ENCODE peak calls at places on chromosomes 4 and X, in five cellular contexts. P, I, B, Q and V are unnamed samples.

GRCh38 chrX:7261672-7262332 is 113.8 kb upstream of the PUDP start:
- DNase-seq in I (no peak), P (no peak), Q (no peak), B (no peak), V (no peak)

GRCh38 chr4:80202784-80203553 is 5.7 kb downstream of the PRDM8 start:
- DNase-seq in P (peak; percentile 77), I (no peak), Q (no peak), B (peak; percentile 62), V (peak; percentile 90)

GRCh38 chrX:73913580-73913979 is 350.6 kb downstream of the CHIC1 start:
- DNase-seq in P (no peak), Q (no peak), I (no peak), B (no peak), V (no peak)

GRCh38 chr4:39514888-39515401 is 12.3 kb downstream of the UGDH start:
- DNase-seq in P (peak; percentile 66), B (no peak), Q (peak; percentile 90), I (no peak), V (no peak)

GRCh38 chrX:30689116-30689515 is 35.9 kb downstream of the GK start:
- DNase-seq in B (no peak), Q (no peak), I (no peak), P (no peak), V (no peak)

GRCh38 chr4:151431728-151432127 is 22.8 kb downstream of the FHIP1A start:
- DNase-seq in B (no peak), P (no peak), Q (no peak), I (no peak), V (no peak)

GRCh38 chrX:81202413-81202794 is 502 bp downstream of the SH3BGRL start:
- DNase-seq in I (no peak), Q (peak; percentile 16), P (no peak), B (no peak), V (no peak)

GRCh38 chr4:30847157-30847556 is 127.0 kb downstream of the PCDH7 start:
- DNase-seq in P (no peak), B (no peak), I (no peak), Q (no peak), V (no peak)

GRCh38 chr4:6230502-6230785 is 30.1 kb upstream of the JAKMIP1 start:
- DNase-seq in P (no peak), B (no peak), I (no peak), Q (no peak), V (no peak)

GRCh38 chrX:153768311-153769157 is 4.5 kb downstream of the PLXNB3 start:
- DNase-seq in I (no peak), P (peak; percentile 44), Q (no peak), B (peak; percentile 19), V (peak; percentile 77)